ENCODE peak calls at places on chromosomes 11 and 22, in seven cellular contexts. One of them, this sample, is unnamed.

GRCh38 chr11:78441956-78442355 is 24.3 kb upstream of the GAB2 start:
- DNase-seq in neural crest cell: no peak
- DNase-seq in lower lobe of right lung: no peak
- DNase-seq in stomach: no peak
- DNase-seq in endodermal cell: no peak
- DNase-seq in GM13976: no peak
- DNase-seq in OCI-LY7: no peak
- DNase-seq in this sample: no peak

GRCh38 chr11:61362542-61362875 is 335 bp downstream of the TMEM138 start:
- DNase-seq in neural crest cell: no peak
- DNase-seq in stomach: no peak
- DNase-seq in endodermal cell: no peak
- DNase-seq in lower lobe of right lung: no peak
- DNase-seq in GM13976: peak
- DNase-seq in OCI-LY7: peak
- DNase-seq in this sample: peak

GRCh38 chr11:114081641-114082414 is 22.3 kb downstream of the ZBTB16 start:
- DNase-seq in OCI-LY7: no peak
- DNase-seq in neural crest cell: no peak
- DNase-seq in lower lobe of right lung: no peak
- DNase-seq in endodermal cell: no peak
- DNase-seq in GM13976: no peak
- DNase-seq in stomach: no peak
- DNase-seq in this sample: no peak

GRCh38 chr11:788953-789940 is 643 bp downstream of the CEND1 start:
- DNase-seq in GM13976: no peak
- DNase-seq in lower lobe of right lung: no peak
- DNase-seq in endodermal cell: no peak
- DNase-seq in stomach: no peak
- DNase-seq in neural crest cell: no peak
- DNase-seq in OCI-LY7: peak
- DNase-seq in this sample: no peak

GRCh38 chr11:108994887-108995286 is 330.0 kb downstream of the DDX10 start:
- DNase-seq in stomach: no peak
- DNase-seq in OCI-LY7: no peak
- DNase-seq in neural crest cell: no peak
- DNase-seq in lower lobe of right lung: no peak
- DNase-seq in GM13976: no peak
- DNase-seq in endodermal cell: no peak
- DNase-seq in this sample: no peak

GRCh38 chr11:37525336-37525735 is 927.3 kb upstream of the RAG2 start:
- DNase-seq in OCI-LY7: no peak
- DNase-seq in lower lobe of right lung: no peak
- DNase-seq in neural crest cell: no peak
- DNase-seq in stomach: no peak
- DNase-seq in GM13976: no peak
- DNase-seq in endodermal cell: no peak
- DNase-seq in this sample: no peak

GRCh38 chr11:76244311-76245061 is 38.2 kb upstream of the WNT11 start:
- DNase-seq in stomach: no peak
- DNase-seq in GM13976: no peak
- DNase-seq in neural crest cell: no peak
- DNase-seq in endodermal cell: no peak
- DNase-seq in OCI-LY7: no peak
- DNase-seq in lower lobe of right lung: peak
- DNase-seq in this sample: no peak

GRCh38 chr22:39625554-39626537 is 55.3 kb downstream of the CACNA1I start:
- DNase-seq in stomach: no peak
- DNase-seq in endodermal cell: no peak
- DNase-seq in lower lobe of right lung: no peak
- DNase-seq in neural crest cell: no peak
- DNase-seq in GM13976: no peak
- DNase-seq in OCI-LY7: no peak
- DNase-seq in this sample: no peak

GRCh38 chr11:68341557-68342458 is 29.4 kb downstream of the LRP5 start:
- DNase-seq in OCI-LY7: no peak
- DNase-seq in endodermal cell: no peak
- DNase-seq in stomach: no peak
- DNase-seq in lower lobe of right lung: no peak
- DNase-seq in GM13976: no peak
- DNase-seq in neural crest cell: no peak
- DNase-seq in this sample: no peak
- TF ChIP-seq CTCF in OCI-LY7: peak
- TF ChIP-seq CTCF in endodermal cell: peak
- TF ChIP-seq CTCF in stomach: no peak
- TF ChIP-seq CTCF in lower lobe of right lung: no peak
- TF ChIP-seq CTCF in GM13976: no peak
- TF ChIP-seq CTCF in neural crest cell: peak
- TF ChIP-seq CTCF in this sample: no peak

GRCh38 chr22:45906946-45907345 is 70.0 kb downstream of the WNT7B start:
- DNase-seq in neural crest cell: no peak
- DNase-seq in stomach: no peak
- DNase-seq in lower lobe of right lung: no peak
- DNase-seq in endodermal cell: no peak
- DNase-seq in GM13976: no peak
- DNase-seq in OCI-LY7: no peak
- DNase-seq in this sample: no peak

GRCh38 chr22:45905326-45905923 is 71.5 kb downstream of the WNT7B start:
- DNase-seq in neural crest cell: no peak
- DNase-seq in OCI-LY7: no peak
- DNase-seq in stomach: no peak
- DNase-seq in endodermal cell: no peak
- DNase-seq in lower lobe of right lung: no peak
- DNase-seq in GM13976: no peak
- DNase-seq in this sample: no peak

GRCh38 chr22:45907996-45908395 is 69.0 kb downstream of the WNT7B start:
- DNase-seq in OCI-LY7: no peak
- DNase-seq in neural crest cell: no peak
- DNase-seq in stomach: no peak
- DNase-seq in lower lobe of right lung: no peak
- DNase-seq in GM13976: no peak
- DNase-seq in endodermal cell: no peak
- DNase-seq in this sample: no peak

GRCh38 chr22:45907378-45907777 is 69.6 kb downstream of the WNT7B start:
- DNase-seq in GM13976: no peak
- DNase-seq in neural crest cell: no peak
- DNase-seq in stomach: no peak
- DNase-seq in endodermal cell: no peak
- DNase-seq in OCI-LY7: no peak
- DNase-seq in lower lobe of right lung: no peak
- DNase-seq in this sample: no peak

DNA sequence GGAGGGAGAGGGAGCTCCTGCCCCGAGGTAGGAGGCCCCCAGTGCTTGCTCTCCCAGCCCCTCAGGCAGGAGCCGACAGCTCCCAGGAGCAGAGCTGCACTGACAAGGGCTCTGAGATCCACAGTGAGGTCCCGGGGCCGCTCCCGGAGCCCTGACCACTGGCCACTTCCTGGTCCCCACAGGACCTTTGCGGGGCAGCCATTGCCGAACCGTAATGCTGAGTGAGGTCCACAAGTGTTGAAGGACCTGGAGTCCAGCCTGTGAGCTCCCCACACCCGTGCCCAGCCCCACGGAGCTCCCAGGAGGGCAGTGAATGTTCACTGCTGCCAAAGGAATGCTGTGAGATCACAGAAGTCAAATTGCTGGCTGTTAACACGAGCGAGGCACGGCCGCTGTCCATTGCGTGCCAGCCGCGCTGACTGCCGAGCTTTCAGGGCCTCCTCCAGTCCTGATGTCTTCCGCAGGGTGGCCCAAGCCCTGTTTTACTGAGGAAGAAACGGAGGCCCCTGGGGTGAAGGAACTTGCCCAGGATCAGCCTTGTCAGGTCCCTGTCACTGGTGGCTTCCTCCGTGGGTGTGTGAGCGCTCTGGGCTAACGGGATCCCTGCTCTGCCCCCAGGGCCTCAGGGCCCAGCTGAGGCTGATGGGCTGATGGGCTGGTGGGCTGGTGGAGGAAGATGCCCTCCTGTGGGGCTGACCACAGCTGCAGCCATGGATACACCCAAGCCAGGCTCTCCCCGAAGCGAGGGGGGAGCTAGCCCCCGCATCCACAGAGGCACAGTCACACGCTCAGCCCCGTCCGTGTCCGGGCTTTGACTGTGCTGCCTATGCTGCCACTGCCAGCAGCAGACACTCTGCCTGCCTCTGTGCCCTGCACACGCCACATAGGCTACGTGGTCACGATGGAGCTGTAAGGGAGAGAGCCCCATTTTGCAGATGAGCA is 70.8 kb downstream of the WNT7B start:
- DNase-seq in OCI-LY7: no peak
- DNase-seq in neural crest cell: no peak
- DNase-seq in GM13976: no peak
- DNase-seq in lower lobe of right lung: no peak
- DNase-seq in endodermal cell: no peak
- DNase-seq in stomach: no peak
- DNase-seq in this sample: no peak
- TF ChIP-seq CTCF in OCI-LY7: no peak
- TF ChIP-seq CTCF in neural crest cell: no peak
- TF ChIP-seq CTCF in GM13976: no peak
- TF ChIP-seq CTCF in lower lobe of right lung: no peak
- TF ChIP-seq CTCF in endodermal cell: no peak
- TF ChIP-seq CTCF in stomach: no peak
- TF ChIP-seq CTCF in this sample: no peak

DNA sequence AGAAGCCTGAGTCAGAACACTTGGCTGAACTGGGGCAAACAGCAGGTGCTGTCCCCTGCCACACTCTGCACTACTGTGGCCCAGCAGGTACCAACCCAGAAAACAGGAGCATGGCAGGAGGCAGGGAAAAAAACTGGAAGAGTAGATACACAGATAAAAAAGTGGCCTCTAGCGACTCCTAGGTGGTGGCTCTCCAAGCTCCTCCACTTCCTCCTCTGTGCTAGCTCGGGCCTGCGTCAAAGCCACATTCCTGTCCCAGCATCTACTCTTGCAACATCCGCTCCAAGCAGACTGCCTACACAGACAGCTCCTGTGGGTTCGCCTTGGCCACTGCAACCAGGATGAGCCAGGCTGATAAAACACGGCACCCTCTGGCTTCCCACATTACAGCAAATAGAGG is 6.9 kb downstream of the OR8B12 start:
- DNase-seq in lower lobe of right lung: peak
- DNase-seq in OCI-LY7: no peak
- DNase-seq in stomach: no peak
- DNase-seq in neural crest cell: no peak
- DNase-seq in GM13976: no peak
- DNase-seq in endodermal cell: peak
- DNase-seq in this sample: no peak
- TF ChIP-seq CTCF in lower lobe of right lung: peak
- TF ChIP-seq CTCF in OCI-LY7: no peak
- TF ChIP-seq CTCF in stomach: no peak
- TF ChIP-seq CTCF in neural crest cell: no peak
- TF ChIP-seq CTCF in GM13976: no peak
- TF ChIP-seq CTCF in endodermal cell: peak
- TF ChIP-seq CTCF in this sample: no peak

DNA sequence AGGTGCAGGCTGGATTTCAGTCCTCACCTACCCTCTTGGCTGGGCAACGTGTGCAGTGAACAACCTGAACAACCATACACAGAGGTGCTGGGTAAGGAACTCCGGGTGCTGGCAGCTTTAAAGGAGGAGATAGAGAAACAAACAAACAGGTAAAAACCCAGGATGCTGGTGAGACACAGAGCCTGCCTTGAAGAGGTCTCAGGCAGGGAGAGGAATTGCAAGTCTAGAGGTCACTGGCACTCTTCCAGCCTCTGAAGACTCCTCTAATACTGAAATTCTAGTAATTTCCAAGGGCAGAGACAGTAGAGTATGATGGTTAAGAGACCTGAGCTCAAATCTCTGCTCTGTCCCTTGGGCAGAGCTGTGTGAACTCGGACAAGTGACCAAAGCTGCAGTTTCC is 192.5 kb downstream of the CEP164 start:
- DNase-seq in stomach: no peak
- DNase-seq in neural crest cell: no peak
- DNase-seq in OCI-LY7: no peak
- DNase-seq in GM13976: no peak
- DNase-seq in lower lobe of right lung: no peak
- DNase-seq in endodermal cell: no peak
- DNase-seq in this sample: no peak
- TF ChIP-seq CTCF in stomach: no peak
- TF ChIP-seq CTCF in neural crest cell: no peak
- TF ChIP-seq CTCF in OCI-LY7: no peak
- TF ChIP-seq CTCF in GM13976: no peak
- TF ChIP-seq CTCF in lower lobe of right lung: no peak
- TF ChIP-seq CTCF in endodermal cell: peak
- TF ChIP-seq CTCF in this sample: no peak

GRCh38 chr22:19638282-19639015 is 75.9 kb upstream of the SEPTIN5 start:
- DNase-seq in stomach: no peak
- DNase-seq in OCI-LY7: no peak
- DNase-seq in neural crest cell: no peak
- DNase-seq in GM13976: no peak
- DNase-seq in endodermal cell: peak
- DNase-seq in lower lobe of right lung: no peak
- DNase-seq in this sample: no peak
- TF ChIP-seq CTCF in stomach: no peak
- TF ChIP-seq CTCF in OCI-LY7: no peak
- TF ChIP-seq CTCF in neural crest cell: no peak
- TF ChIP-seq CTCF in GM13976: no peak
- TF ChIP-seq CTCF in endodermal cell: no peak
- TF ChIP-seq CTCF in lower lobe of right lung: no peak
- TF ChIP-seq CTCF in this sample: no peak

GRCh38 chr11:94184362-94184761 is 55.7 kb downstream of the PANX1 start:
- DNase-seq in endodermal cell: no peak
- DNase-seq in lower lobe of right lung: no peak
- DNase-seq in stomach: no peak
- DNase-seq in neural crest cell: no peak
- DNase-seq in GM13976: no peak
- DNase-seq in OCI-LY7: no peak
- DNase-seq in this sample: no peak

GRCh38 chr11:94183886-94184264 is 55.2 kb downstream of the PANX1 start:
- DNase-seq in lower lobe of right lung: peak
- DNase-seq in neural crest cell: peak
- DNase-seq in stomach: peak
- DNase-seq in OCI-LY7: peak
- DNase-seq in endodermal cell: peak
- DNase-seq in GM13976: peak
- DNase-seq in this sample: peak

GRCh38 chr11:94179696-94180095 is 51.1 kb downstream of the PANX1 start:
- DNase-seq in stomach: no peak
- DNase-seq in neural crest cell: no peak
- DNase-seq in OCI-LY7: no peak
- DNase-seq in GM13976: no peak
- DNase-seq in lower lobe of right lung: no peak
- DNase-seq in endodermal cell: no peak
- DNase-seq in this sample: no peak

GRCh38 chr11:94183251-94183885 is 54.7 kb downstream of the PANX1 start:
- DNase-seq in stomach: no peak
- DNase-seq in GM13976: no peak
- DNase-seq in lower lobe of right lung: no peak
- DNase-seq in endodermal cell: no peak
- DNase-seq in OCI-LY7: no peak
- DNase-seq in neural crest cell: no peak
- DNase-seq in this sample: no peak

DNA sequence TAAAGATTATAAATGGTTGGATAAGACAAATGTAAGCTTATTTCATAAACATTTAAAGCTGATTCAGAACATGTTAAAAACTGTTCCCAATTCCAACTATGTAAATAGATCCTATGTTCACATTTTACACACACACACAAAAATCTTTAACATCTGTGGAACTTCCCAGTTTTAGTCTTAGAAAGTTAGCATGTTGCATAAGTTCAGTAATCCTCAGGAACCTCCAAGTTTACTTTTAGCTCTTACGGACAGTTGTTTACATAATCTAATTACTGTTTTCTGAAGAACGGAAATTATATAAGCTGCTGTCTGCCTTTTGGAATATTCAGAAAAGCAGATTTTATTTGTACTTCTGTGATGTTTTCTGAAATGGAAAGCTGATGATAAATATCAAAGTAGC is 53.3 kb downstream of the PANX1 start:
- DNase-seq in OCI-LY7: no peak
- DNase-seq in stomach: no peak
- DNase-seq in neural crest cell: no peak
- DNase-seq in endodermal cell: no peak
- DNase-seq in lower lobe of right lung: no peak
- DNase-seq in GM13976: no peak
- DNase-seq in this sample: no peak
- TF ChIP-seq CTCF in OCI-LY7: no peak
- TF ChIP-seq CTCF in stomach: no peak
- TF ChIP-seq CTCF in neural crest cell: no peak
- TF ChIP-seq CTCF in endodermal cell: no peak
- TF ChIP-seq CTCF in lower lobe of right lung: no peak
- TF ChIP-seq CTCF in GM13976: no peak
- TF ChIP-seq CTCF in this sample: no peak

This sample was measured in GM20000.